ENCODE peak calls at places on chromosome 1, in eight cellular contexts. L is stomach, H is esophagus muscularis mucosa, W is A549, P is suprapubic skin, M is ovary, O is K562, X is sigmoid colon. K is an unnamed sample.
A peak's percentile ranks its signal among the peaks of the same experiment; 100 is the strongest.

GRCh38 chr1:22328331-22329170 is 123.1 kb upstream of the ZBTB40 start:
- DNase-seq in L (no peak), H (no peak), W (no peak), P (peak; percentile 49), M (peak; percentile 80), O (no peak), X (peak; percentile 53), K (peak; percentile 50)

GRCh38 chr1:236351875-236352573 is 42.1 kb upstream of the EDARADD start:
- DNase-seq in L (no peak), H (peak; percentile 68), W (no peak), P (peak; percentile 35), M (no peak), O (peak; percentile 70), X (no peak), K (no peak)

GRCh38 chr1:99177465-99177864 is 86.8 kb upstream of the PLPPR4 start:
- DNase-seq in L (no peak), H (no peak), W (no peak), P (no peak), M (no peak), O (no peak), X (no peak), K (no peak)

GRCh38 chr1:75292013-75292412 is 157.8 kb downstream of the LHX8 start:
- DNase-seq in L (no peak), H (no peak), W (no peak), P (no peak), M (no peak), O (no peak), X (no peak), K (no peak)

GRCh38 chr1:192579319-192579738 is 3.8 kb downstream of the RGS1 start:
- DNase-seq in L (no peak), H (no peak), W (no peak), P (no peak), M (no peak), O (no peak), X (no peak), K (no peak)

GRCh38 chr1:21901473-21901847 is 35.6 kb downstream of the HSPG2 start:
- DNase-seq in L (no peak), H (no peak), W (no peak), P (no peak), M (no peak), O (no peak), X (no peak), K (peak; percentile 70)

GRCh38 chr1:95084317-95085176 is 11.8 kb upstream of the ALG14 start:
- DNase-seq in L (no peak), H (no peak), W (peak; percentile 55), P (no peak), M (no peak), O (peak; percentile 83), X (no peak), K (no peak)

GRCh38 chr1:42004322-42004721 is 85.6 kb upstream of the HIVEP3 start:
- DNase-seq in L (no peak), H (no peak), W (no peak), P (no peak), M (no peak), O (no peak), X (no peak), K (no peak)

GRCh38 chr1:5815716-5816115 is 176.5 kb downstream of the NPHP4 start:
- DNase-seq in L (no peak), H (no peak), W (no peak), P (no peak), M (no peak), O (no peak), X (no peak), K (no peak)

GRCh38 chr1:27607239-27607804 is 3.4 kb upstream of the AHDC1 start:
- DNase-seq in L (no peak), H (no peak), W (no peak), P (no peak), M (no peak), O (peak; percentile 77), X (no peak), K (no peak)

GRCh38 chr1:65148548-65149390 is 766 bp downstream of the AK4 start:
- DNase-seq in L (no peak), H (peak; percentile 95), W (peak; percentile 38), P (no peak), M (peak; percentile 19), O (peak; percentile 51), X (peak; percentile 85), K (peak; percentile 23)

GRCh38 chr1:226776066-226776465 is 37.0 kb upstream of the ITPKB start:
- DNase-seq in L (no peak), H (no peak), W (no peak), P (no peak), M (no peak), O (no peak), X (no peak), K (no peak)

GRCh38 chr1:157653494-157653873 is 47.1 kb downstream of the FCRL3 start:
- DNase-seq in L (no peak), H (no peak), W (no peak), P (no peak), M (no peak), O (no peak), X (no peak), K (no peak)
- H3K27ac ChIP-seq in L (no peak overlapping the region), H (no peak overlapping the region), W (no peak overlapping the region), P (no peak overlapping the region), M (no peak overlapping the region), O (no peak overlapping the region), X (no peak overlapping the region), K (no peak overlapping the region)

GRCh38 chr1:151197863-151198253 is 494 bp upstream of the PIP5K1A start:
- DNase-seq in L (no peak), H (no peak), W (no peak), P (no peak), M (no peak), O (no peak), X (no peak), K (no peak)

GRCh38 chr1:151196292-151196800 is 2.0 kb upstream of the PIP5K1A start:
- DNase-seq in L (peak; percentile 71), H (no peak), W (peak; percentile 69), P (no peak), M (peak; percentile 52), O (peak; percentile 63), X (peak; percentile 78), K (peak; percentile 58)

GRCh38 chr1:151198254-151199127 is at the start of gene PIP5K1A:
- DNase-seq in L (peak; percentile 99), H (peak; percentile 100), W (peak; percentile 99), P (peak; percentile 100), M (peak; percentile 99), O (peak; percentile 97), X (peak; percentile 100), K (peak; percentile 99)

DNA sequence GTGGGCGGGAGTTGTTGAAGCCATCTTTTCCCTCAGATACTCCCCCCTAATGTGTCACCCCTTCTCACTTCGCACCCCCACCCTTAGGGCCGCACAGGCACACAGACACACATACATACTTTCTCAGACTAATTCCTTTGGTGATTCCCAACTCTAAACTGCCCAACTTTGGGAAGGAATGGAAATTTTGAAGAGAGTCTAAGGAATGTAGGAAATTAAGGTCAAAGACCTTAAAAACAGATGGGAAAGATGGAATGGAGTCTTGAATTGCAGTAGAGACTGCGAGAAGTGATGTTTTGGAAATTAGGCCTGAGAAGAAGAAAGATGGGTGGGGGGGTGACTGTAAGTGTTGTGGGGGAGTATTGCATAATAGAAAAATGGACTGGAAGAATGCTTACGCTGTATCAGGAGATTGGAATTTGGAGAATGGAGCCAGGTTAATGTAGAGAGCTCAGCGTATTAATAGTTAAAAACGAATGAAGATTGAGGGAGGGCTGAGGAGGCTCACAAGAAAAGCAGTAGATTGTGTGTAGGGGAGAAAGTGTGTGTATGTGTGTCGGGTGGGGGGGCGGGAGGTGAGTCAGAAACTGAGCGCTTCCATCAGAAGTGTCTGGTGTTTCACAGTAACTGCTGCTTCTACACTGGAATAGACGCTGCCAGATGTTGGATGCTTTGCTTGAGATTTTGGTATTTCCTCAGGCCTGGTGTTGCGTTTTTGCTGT is 1.7 kb downstream of the PIP5K1A start:
- DNase-seq in L (no peak), H (no peak), W (peak; percentile 46), P (no peak), M (no peak), O (peak; percentile 41), X (peak; percentile 82), K (no peak)
- TF ChIP-seq CTCF in L (no peak), H (no peak), W (no peak), P (no peak), M (no peak), O (no peak), X (no peak), K (no peak)

DNA sequence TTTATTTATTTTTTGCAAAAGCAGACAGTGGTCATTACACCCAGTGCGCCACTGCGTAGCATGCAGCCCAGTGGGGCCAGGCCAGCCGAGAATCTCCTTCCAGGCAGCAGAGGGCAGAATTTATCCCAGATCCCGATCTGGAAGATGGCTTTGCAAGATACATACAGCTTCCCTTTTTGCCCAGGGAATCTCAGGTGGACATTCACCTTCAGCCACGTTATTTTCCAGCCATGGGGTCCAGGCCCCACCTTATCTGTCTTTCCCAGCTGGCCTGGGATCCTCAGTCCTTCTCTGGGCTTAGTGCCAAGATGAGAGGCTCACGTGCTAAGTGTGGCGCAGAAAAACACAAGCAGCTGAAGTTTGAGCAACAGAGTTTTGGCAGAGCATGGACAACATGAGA is 123.6 kb downstream of the AJAP1 start:
- DNase-seq in L (no peak), H (no peak), W (peak; percentile 31), P (no peak), M (peak; percentile 78), O (peak; percentile 50), X (no peak), K (no peak)
- TF ChIP-seq EP300 in L (no peak), H (no peak), W (no peak), P (no peak), M (no peak), O (peak; percentile 27), X (no peak), K (no peak)

GRCh38 chr1:229229137-229229720 is 41.7 kb upstream of the RAB4A start:
- DNase-seq in L (no peak), H (no peak), W (peak; percentile 60), P (no peak), M (no peak), O (no peak), X (peak; percentile 34), K (no peak)
- H3K27ac ChIP-seq in L (peak overlapping the region; percentile 87), H (peak overlapping the region; percentile 81), W (peak overlapping the region; percentile 74), P (peak overlapping the region; percentile 86), M (peak overlapping the region; percentile 22), O (no peak overlapping the region), X (peak overlapping the region; percentile 63), K (peak overlapping the region; percentile 75)

GRCh38 chr1:1943834-1944570 is 24.9 kb upstream of the TMEM52 start:
- DNase-seq in L (peak; percentile 64), H (no peak), W (peak; percentile 71), P (no peak), M (peak; percentile 35), O (peak; percentile 79), X (no peak), K (peak; percentile 93)
- TF ChIP-seq CTCF in L (peak; percentile 93), H (peak; percentile 68), W (peak; percentile 67), P (peak; percentile 88), M (peak; percentile 50), O (peak; percentile 97), X (peak; percentile 52), K (peak; percentile 92)

DNA sequence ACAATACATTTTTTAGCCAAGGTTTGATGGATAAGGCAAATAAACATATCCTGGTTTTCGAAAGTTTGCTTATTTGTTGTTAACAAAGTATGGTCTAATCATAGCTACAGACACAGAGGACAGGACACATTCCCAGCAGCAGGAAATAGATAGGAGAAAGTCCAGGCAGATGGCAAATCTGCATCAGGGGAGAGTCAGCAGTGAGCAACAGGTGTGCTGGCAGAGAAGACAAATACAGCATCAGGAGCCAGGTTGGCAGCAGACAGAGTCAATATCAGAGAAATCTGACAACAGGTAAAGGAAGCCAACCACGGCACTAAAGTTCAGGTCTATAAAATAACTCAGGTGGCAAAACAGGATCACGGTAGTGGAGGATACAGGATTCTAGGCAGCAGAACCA is 210.7 kb upstream of the PTBP2 start:
- DNase-seq in L (no peak), H (no peak), W (no peak), P (no peak), M (no peak), O (no peak), X (no peak), K (no peak)
- TF ChIP-seq EP300 in L (no peak), H (no peak), W (no peak), P (no peak), M (no peak), O (no peak), X (no peak), K (no peak)